ENCODE peak calls at places on chromosomes 6 and 20, in seven cellular contexts. W is foreskin fibroblast, D is brain microvascular endothelial cell, O is nephron progenitor cell, E is right atrium auricular region, P is lower lobe of right lung, F is epithelial cell of esophagus. I is an unnamed sample.

GRCh38 chr6:105452924-105453756 is 50.3 kb upstream of the PREP start:
- DNase-seq in W (no peak), D (no peak), O (no peak), E (no peak), P (peak; percentile 51), F (no peak), I (no peak)

GRCh38 chr6:21278078-21278790 is 315.3 kb upstream of the SOX4 start:
- DNase-seq in W (peak; percentile 9), D (no peak), O (no peak), E (no peak), P (no peak), F (no peak), I (no peak)

GRCh38 chr6:38346291-38347079 is 293.2 kb downstream of the BTBD9 start:
- DNase-seq in W (peak; percentile 82), D (peak; percentile 77), O (no peak), E (no peak), P (no peak), F (peak; percentile 7), I (peak; percentile 96)

GRCh38 chr6:68719761-68720160 is 84.7 kb downstream of the ADGRB3 start:
- DNase-seq in W (no peak), D (no peak), O (no peak), E (no peak), P (no peak), F (no peak), I (no peak)

GRCh38 chr20:37997516-37997915 is 35.7 kb downstream of the TTI1 start:
- DNase-seq in W (no peak), D (no peak), O (no peak), E (no peak), P (no peak), F (no peak), I (no peak)

GRCh38 chr6:69935079-69935478 is 68.7 kb downstream of the COL19A1 start:
- DNase-seq in W (no peak), D (no peak), O (no peak), E (no peak), P (no peak), F (no peak), I (no peak)

GRCh38 chr6:7112741-7113313 is 5.1 kb downstream of the RREB1 start:
- DNase-seq in W (no peak), D (no peak), O (peak; percentile 29), E (no peak), P (no peak), F (peak; percentile 74), I (no peak)

GRCh38 chr6:106056060-106056737 is 29.9 kb upstream of the PRDM1 start:
- DNase-seq in W (no peak), D (no peak), O (no peak), E (no peak), P (no peak), F (no peak), I (no peak)

GRCh38 chr6:140773276-140773675 is 1359.4 kb upstream of the GJE1 start:
- DNase-seq in W (peak; percentile 26), D (peak; percentile 19), O (no peak), E (no peak), P (no peak), F (peak; percentile 52), I (peak; percentile 15)

GRCh38 chr6:170130771-170131241 is 160.1 kb downstream of the DLL1 start:
- DNase-seq in W (no peak), D (no peak), O (no peak), E (no peak), P (no peak), F (no peak), I (no peak)

GRCh38 chr6:28944412-28945006 is 20.7 kb upstream of the TRIM27 start:
- DNase-seq in W (peak; percentile 88), D (peak; percentile 77), O (peak; percentile 59), E (peak; percentile 71), P (no peak), F (peak; percentile 77), I (peak; percentile 86)

GRCh38 chr20:64080013-64080812 is at the start of gene OPRL1:
- DNase-seq in W (peak; percentile 55), D (no peak), O (no peak), E (peak; percentile 70), P (no peak), F (no peak), I (peak; percentile 22)

GRCh38 chr20:37350655-37351574 is 5.0 kb downstream of the SRC start:
- DNase-seq in W (no peak), D (no peak), O (no peak), E (no peak), P (no peak), F (no peak), I (no peak)

GRCh38 chr6:170344631-170345576 is 38.3 kb downstream of the FAM120B start:
- DNase-seq in W (peak; percentile 81), D (peak; percentile 85), O (no peak), E (peak; percentile 73), P (no peak), F (peak; percentile 67), I (peak; percentile 90)

GRCh38 chr6:14337157-14337556 is 219.6 kb downstream of the CD83 start:
- DNase-seq in W (peak; percentile 65), D (no peak), O (no peak), E (no peak), P (no peak), F (no peak), I (no peak)

GRCh38 chr6:27188206-27188884 is 59.2 kb upstream of the PRSS16 start:
- DNase-seq in W (peak; percentile 84), D (peak; percentile 72), O (peak; percentile 65), E (peak; percentile 83), P (peak; percentile 59), F (peak; percentile 80), I (peak; percentile 81)

GRCh38 chr6:16846399-16846778 is 85.1 kb upstream of the ATXN1 start:
- DNase-seq in W (no peak), D (no peak), O (no peak), E (no peak), P (no peak), F (no peak), I (no peak)

GRCh38 chr6:129590408-129591022 is 119.5 kb downstream of the ARHGAP18 start:
- DNase-seq in W (peak; percentile 94), D (peak; percentile 87), O (no peak), E (no peak), P (no peak), F (peak; percentile 85), I (peak; percentile 95)

DNA sequence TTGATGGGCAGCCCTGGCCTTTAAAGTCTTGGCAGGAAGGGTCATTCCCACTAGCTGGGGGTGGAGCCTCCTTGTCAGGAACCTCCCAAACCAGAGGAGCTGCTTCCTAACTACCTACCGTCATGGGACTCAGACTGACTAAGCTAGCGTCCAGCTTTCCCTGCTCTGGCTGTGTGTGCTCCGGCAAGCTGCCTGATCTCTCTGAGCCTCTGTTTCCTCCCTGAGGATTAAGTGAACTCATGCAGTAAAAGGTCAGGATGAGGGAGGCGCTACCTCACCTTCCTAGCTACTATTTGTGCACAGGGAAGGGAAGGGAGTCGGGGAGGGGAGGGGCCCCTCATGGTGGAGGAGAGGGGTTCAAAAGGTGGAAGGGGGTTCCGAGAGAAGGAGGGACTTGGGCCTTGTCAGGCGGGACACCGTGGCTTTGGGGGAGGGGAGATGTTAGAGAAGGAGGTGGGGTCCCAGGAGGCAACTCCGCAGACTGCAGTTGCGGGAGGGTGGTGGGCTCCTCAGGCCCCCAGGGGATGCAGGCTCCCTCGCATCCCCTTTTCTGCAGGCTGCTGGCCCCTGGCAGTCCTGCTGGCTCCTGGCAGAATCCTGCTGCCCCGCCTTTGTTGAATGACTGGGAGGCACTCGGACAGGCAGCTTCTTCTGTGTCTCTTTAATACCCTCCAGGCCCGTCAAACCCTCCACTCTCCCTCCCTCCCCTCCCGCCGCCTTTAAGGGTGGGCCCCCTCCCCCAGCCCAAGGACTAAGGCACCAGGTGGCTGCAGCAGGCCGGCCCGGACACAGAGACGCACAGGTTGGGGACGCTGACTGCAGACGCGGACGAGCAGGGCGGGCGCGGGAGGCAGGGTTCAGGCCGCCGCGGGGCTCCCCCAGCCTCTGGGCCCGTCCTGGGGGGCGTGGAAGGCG is 9.6 kb downstream of the DUSP15 start:
- DNase-seq in W (peak; percentile 54), D (no peak), O (peak; percentile 58), E (no peak), P (no peak), F (peak; percentile 64), I (no peak)
- TF ChIP-seq CTCF in W (no peak), D (no peak), O (no peak), E (no peak), P (no peak), F (no peak), I (no peak)

DNA sequence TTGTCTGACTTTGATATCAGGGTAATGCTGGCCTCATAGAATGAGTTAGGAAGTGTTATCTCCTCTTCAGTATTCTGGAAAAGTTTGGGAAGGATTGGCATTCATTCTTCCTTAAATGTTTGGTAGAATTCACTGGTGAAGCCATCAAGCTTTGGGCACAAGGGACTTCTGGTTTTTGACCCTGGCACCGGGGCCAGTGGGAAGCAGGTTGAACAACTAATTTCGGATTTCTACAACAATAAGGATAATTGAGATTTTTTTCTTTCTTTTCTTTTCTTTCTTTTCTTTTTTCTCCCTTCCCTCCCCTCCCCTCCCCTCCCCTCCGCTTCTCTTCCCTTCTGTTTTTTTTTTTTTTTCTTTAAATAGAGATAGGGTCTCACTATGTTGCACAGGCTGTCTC is 70.4 kb downstream of the EFCAB8 start:
- DNase-seq in W (no peak), D (no peak), O (no peak), E (no peak), P (no peak), F (no peak), I (no peak)
- TF ChIP-seq CTCF in W (no peak), D (no peak), O (no peak), E (no peak), P (no peak), F (no peak), I (no peak)

GRCh38 chr6:83917001-83917400 is 57.5 kb downstream of the CYB5R4 start:
- DNase-seq in W (peak; percentile 3), D (no peak), O (no peak), E (no peak), P (no peak), F (no peak), I (peak; percentile 16)

GRCh38 chr6:83920017-83920416 is 60.5 kb downstream of the CYB5R4 start:
- DNase-seq in W (peak; percentile 58), D (peak; percentile 18), O (no peak), E (no peak), P (no peak), F (no peak), I (peak; percentile 8)

GRCh38 chr6:83921315-83921714 is 61.8 kb downstream of the CYB5R4 start:
- DNase-seq in W (no peak), D (no peak), O (no peak), E (no peak), P (no peak), F (no peak), I (no peak)
- TF ChIP-seq CTCF in W (no peak), D (no peak), O (no peak), E (no peak), P (no peak), F (no peak), I (no peak)

DNA sequence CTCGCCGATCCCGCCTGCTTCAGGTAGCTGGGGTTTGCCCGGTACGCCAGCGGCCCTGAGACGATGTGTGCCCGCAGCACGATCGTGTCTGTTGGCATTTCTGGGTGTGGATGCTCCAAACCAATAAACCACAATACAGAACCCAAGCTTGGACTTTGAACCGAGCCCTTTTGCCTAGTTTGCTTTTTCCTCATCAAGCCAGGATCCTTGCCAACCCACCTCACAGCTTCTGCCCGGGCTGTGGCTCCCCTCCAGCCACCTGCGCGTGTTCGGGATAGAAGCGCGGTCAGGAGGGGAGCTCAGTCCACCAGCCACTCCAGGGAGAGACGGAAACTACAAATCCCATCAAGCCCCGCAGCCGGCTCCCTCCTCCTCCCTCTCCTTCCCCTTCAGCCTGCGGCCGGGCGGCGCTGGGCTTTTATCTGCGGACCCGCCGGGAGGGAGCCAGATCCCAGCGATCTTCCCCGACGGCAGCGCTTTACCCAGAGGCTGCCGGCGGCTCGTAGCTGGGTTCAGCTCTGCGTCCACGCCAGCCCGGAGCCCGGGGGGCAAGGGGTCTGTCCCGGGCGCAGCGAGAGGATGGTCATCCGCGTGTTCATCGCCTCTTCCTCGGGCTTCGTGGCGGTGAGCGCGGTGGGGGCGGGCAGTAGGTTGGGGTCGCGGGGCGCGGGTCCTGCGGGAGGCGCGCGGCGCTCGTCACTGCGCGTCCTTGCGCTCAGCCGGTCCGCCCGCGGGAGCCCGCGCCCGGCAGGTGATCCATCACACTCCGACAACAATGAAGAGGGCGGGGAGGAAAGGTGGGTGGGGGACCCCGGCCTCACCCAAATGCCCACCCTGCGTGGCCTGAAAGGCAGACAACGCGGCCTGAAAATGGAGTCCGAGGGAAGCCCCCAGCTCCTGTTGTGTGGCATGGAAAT is at the start of gene SH3BGRL2:
- DNase-seq in W (peak; percentile 83), D (peak; percentile 67), O (peak; percentile 89), E (peak; percentile 76), P (peak; percentile 85), F (peak; percentile 61), I (peak; percentile 72)
- TF ChIP-seq CTCF in W (no peak), D (no peak), O (no peak), E (no peak), P (no peak), F (no peak), I (no peak)

I was measured in astrocyte of the spinal cord.